ENCODE peak calls at places on chromosomes 6 and 20, in nine cellular contexts. L, X, H, T, P, D, E, M and S are unnamed samples.

GRCh38 chr6:159654483-159655098 is 38.5 kb downstream of the SOD2 start:
- DNase-seq in X (no peak), D (peak), T (peak), L (peak), M (peak), E (no peak), H (peak), P (peak), S (peak)

GRCh38 chr6:168061269-168062210 is 17.5 kb downstream of the FRMD1 start:
- DNase-seq in D (no peak), M (peak), H (no peak), E (no peak), P (no peak), T (no peak), X (no peak), L (no peak), S (no peak)

GRCh38 chr20:35539756-35540212 is 2.1 kb upstream of the ERGIC3 start:
- DNase-seq in T (no peak), E (no peak), X (no peak), D (no peak), H (no peak), M (peak), L (no peak), P (no peak), S (peak)

GRCh38 chr6:75204959-75205775 is 686 bp downstream of the COL12A1 start:
- DNase-seq in T (peak), E (no peak), D (no peak), X (no peak), H (peak), P (no peak), M (no peak), L (peak), S (no peak)

GRCh38 chr20:15475483-15475882 is 1097.8 kb downstream of the KIF16B start:
- DNase-seq in T (no peak), L (no peak), D (no peak), X (peak), E (no peak), P (no peak), H (peak), M (peak), S (no peak)

GRCh38 chr20:19735446-19735845 is 22.6 kb upstream of the RIN2 start:
- DNase-seq in X (no peak), H (peak), M (peak), P (no peak), D (peak), T (peak), L (peak), E (no peak), S (no peak)

GRCh38 chr6:72977114-72977513 is 248.2 kb downstream of the KHDC1L start:
- DNase-seq in P (no peak), M (no peak), H (no peak), T (no peak), X (no peak), L (no peak), E (no peak), D (no peak), S (peak)

GRCh38 chr6:125310994-125311649 is 9.4 kb upstream of the HDDC2 start:
- DNase-seq in H (peak), D (peak), E (no peak), X (no peak), T (peak), L (peak), P (peak), M (peak), S (peak)

GRCh38 chr6:17165383-17165782 is 63.5 kb downstream of the STMND1 start:
- DNase-seq in M (no peak), P (no peak), L (peak), X (no peak), E (no peak), D (no peak), T (peak), H (no peak), S (no peak)

GRCh38 chr6:87259791-87260190 is 62.6 kb upstream of the SMIM8 start:
- DNase-seq in T (no peak), H (no peak), L (no peak), M (no peak), E (no peak), D (no peak), X (no peak), P (no peak), S (no peak)

GRCh38 chr6:96075826-96076225 is 60.1 kb downstream of the FUT9 start:
- DNase-seq in H (peak), X (no peak), M (no peak), L (no peak), P (no peak), E (no peak), D (no peak), T (no peak), S (no peak)

GRCh38 chr6:9977451-9977850 is 437.4 kb downstream of the TFAP2A start:
- DNase-seq in M (no peak), T (no peak), E (no peak), L (no peak), H (no peak), P (no peak), D (no peak), X (no peak), S (no peak)

GRCh38 chr20:15859061-15859460 is 714.2 kb downstream of the KIF16B start:
- DNase-seq in M (no peak), L (no peak), D (no peak), T (no peak), X (no peak), E (no peak), H (no peak), P (no peak), S (no peak)